ENCODE peak calls at places on chromosomes 11 and 22, in seven cellular contexts. One of them, this sample, is unnamed.

GRCh38 chr11:15967166-15967565 is 389.2 kb downstream of the SOX6 start:
- DNase-seq in cardiac fibroblast: peak; percentile 76
- DNase-seq in epithelial cell of esophagus: peak; percentile 87
- DNase-seq in MM.1S: no peak
- DNase-seq in transverse colon: peak; percentile 65
- DNase-seq in choroid plexus epithelial cell: peak; percentile 32
- DNase-seq in GM12865: peak; percentile 33
- DNase-seq in this sample: no peak

GRCh38 chr11:6404341-6405038 is 14.2 kb downstream of the SMPD1 start:
- DNase-seq in cardiac fibroblast: no peak
- DNase-seq in epithelial cell of esophagus: peak; percentile 38
- DNase-seq in MM.1S: no peak
- DNase-seq in transverse colon: no peak
- DNase-seq in choroid plexus epithelial cell: peak; percentile 25
- DNase-seq in GM12865: no peak
- DNase-seq in this sample: no peak

GRCh38 chr22:48327721-48328120 is 1500.0 kb downstream of the BRD1 start:
- DNase-seq in cardiac fibroblast: no peak
- DNase-seq in epithelial cell of esophagus: no peak
- DNase-seq in MM.1S: no peak
- DNase-seq in transverse colon: no peak
- DNase-seq in choroid plexus epithelial cell: no peak
- DNase-seq in GM12865: no peak
- DNase-seq in this sample: no peak

GRCh38 chr11:31870609-31871309 is 59.6 kb upstream of the PAX6 start:
- DNase-seq in cardiac fibroblast: peak; percentile 52
- DNase-seq in epithelial cell of esophagus: peak; percentile 58
- DNase-seq in MM.1S: peak; percentile 24
- DNase-seq in transverse colon: peak; percentile 26
- DNase-seq in choroid plexus epithelial cell: peak; percentile 61
- DNase-seq in GM12865: peak; percentile 35
- DNase-seq in this sample: peak; percentile 45

GRCh38 chr11:95515379-95515778 is 274.2 kb downstream of the FAM76B start:
- DNase-seq in cardiac fibroblast: no peak
- DNase-seq in epithelial cell of esophagus: peak; percentile 50
- DNase-seq in MM.1S: no peak
- DNase-seq in transverse colon: no peak
- DNase-seq in choroid plexus epithelial cell: no peak
- DNase-seq in GM12865: no peak
- DNase-seq in this sample: peak; percentile 35

GRCh38 chr11:114166897-114167323 is 107.4 kb downstream of the ZBTB16 start:
- DNase-seq in cardiac fibroblast: peak; percentile 95
- DNase-seq in epithelial cell of esophagus: peak; percentile 85
- DNase-seq in MM.1S: peak; percentile 87
- DNase-seq in transverse colon: no peak
- DNase-seq in choroid plexus epithelial cell: peak; percentile 93
- DNase-seq in GM12865: no peak
- DNase-seq in this sample: peak; percentile 94

GRCh38 chr11:60263434-60263833 is 17.0 kb upstream of the MS4A4A start:
- DNase-seq in cardiac fibroblast: no peak
- DNase-seq in epithelial cell of esophagus: no peak
- DNase-seq in MM.1S: no peak
- DNase-seq in transverse colon: no peak
- DNase-seq in choroid plexus epithelial cell: no peak
- DNase-seq in GM12865: no peak
- DNase-seq in this sample: no peak

GRCh38 chr11:34214961-34215805 is 109.8 kb downstream of the NAT10 start:
- DNase-seq in cardiac fibroblast: no peak
- DNase-seq in epithelial cell of esophagus: peak; percentile 95
- DNase-seq in MM.1S: no peak
- DNase-seq in transverse colon: no peak
- DNase-seq in choroid plexus epithelial cell: peak; percentile 42
- DNase-seq in GM12865: no peak
- DNase-seq in this sample: peak; percentile 41

GRCh38 chr22:41425704-41426365 is 20.8 kb downstream of the TOB2 start:
- DNase-seq in cardiac fibroblast: no peak
- DNase-seq in epithelial cell of esophagus: no peak
- DNase-seq in MM.1S: peak; percentile 87
- DNase-seq in transverse colon: no peak
- DNase-seq in choroid plexus epithelial cell: no peak
- DNase-seq in GM12865: peak; percentile 65
- DNase-seq in this sample: no peak

GRCh38 chr11:87187930-87188329 is 150.2 kb downstream of the TMEM135 start:
- DNase-seq in cardiac fibroblast: no peak
- DNase-seq in epithelial cell of esophagus: no peak
- DNase-seq in MM.1S: no peak
- DNase-seq in transverse colon: no peak
- DNase-seq in choroid plexus epithelial cell: no peak
- DNase-seq in GM12865: no peak
- DNase-seq in this sample: no peak

GRCh38 chr11:57546869-57547518 is 9.6 kb downstream of the SMTNL1 start:
- DNase-seq in cardiac fibroblast: peak; percentile 27
- DNase-seq in epithelial cell of esophagus: peak; percentile 52
- DNase-seq in MM.1S: peak; percentile 29
- DNase-seq in transverse colon: no peak
- DNase-seq in choroid plexus epithelial cell: peak; percentile 63
- DNase-seq in GM12865: peak; percentile 63
- DNase-seq in this sample: no peak

GRCh38 chr11:125903753-125904659 is at the start of gene DDX25:
- DNase-seq in cardiac fibroblast: no peak
- DNase-seq in epithelial cell of esophagus: no peak
- DNase-seq in MM.1S: no peak
- DNase-seq in transverse colon: no peak
- DNase-seq in choroid plexus epithelial cell: no peak
- DNase-seq in GM12865: no peak
- DNase-seq in this sample: no peak

GRCh38 chr11:130428271-130428670 is at the start of gene ADAMTS8:
- DNase-seq in cardiac fibroblast: no peak
- DNase-seq in epithelial cell of esophagus: no peak
- DNase-seq in MM.1S: no peak
- DNase-seq in transverse colon: no peak
- DNase-seq in choroid plexus epithelial cell: no peak
- DNase-seq in GM12865: no peak
- DNase-seq in this sample: no peak

GRCh38 chr11:130428692-130429681 is 578 bp upstream of the ADAMTS8 start:
- DNase-seq in cardiac fibroblast: no peak
- DNase-seq in epithelial cell of esophagus: no peak
- DNase-seq in MM.1S: no peak
- DNase-seq in transverse colon: no peak
- DNase-seq in choroid plexus epithelial cell: no peak
- DNase-seq in GM12865: no peak
- DNase-seq in this sample: no peak

GRCh38 chr11:130427049-130427388 is 1.4 kb downstream of the ADAMTS8 start:
- DNase-seq in cardiac fibroblast: no peak
- DNase-seq in epithelial cell of esophagus: no peak
- DNase-seq in MM.1S: no peak
- DNase-seq in transverse colon: no peak
- DNase-seq in choroid plexus epithelial cell: no peak
- DNase-seq in GM12865: no peak
- DNase-seq in this sample: no peak

GRCh38 chr11:130426223-130427048 is 2.0 kb downstream of the ADAMTS8 start:
- DNase-seq in cardiac fibroblast: no peak
- DNase-seq in epithelial cell of esophagus: no peak
- DNase-seq in MM.1S: no peak
- DNase-seq in transverse colon: no peak
- DNase-seq in choroid plexus epithelial cell: no peak
- DNase-seq in GM12865: no peak
- DNase-seq in this sample: no peak

GRCh38 chr11:130427581-130428211 is 713 bp downstream of the ADAMTS8 start:
- DNase-seq in cardiac fibroblast: no peak
- DNase-seq in epithelial cell of esophagus: no peak
- DNase-seq in MM.1S: no peak
- DNase-seq in transverse colon: peak; percentile 25
- DNase-seq in choroid plexus epithelial cell: no peak
- DNase-seq in GM12865: no peak
- DNase-seq in this sample: no peak
- TF ChIP-seq CTCF in cardiac fibroblast: peak; percentile 18
- TF ChIP-seq CTCF in epithelial cell of esophagus: no peak
- TF ChIP-seq CTCF in MM.1S: peak; percentile 17
- TF ChIP-seq CTCF in transverse colon: peak; percentile 41
- TF ChIP-seq CTCF in choroid plexus epithelial cell: peak; percentile 36
- TF ChIP-seq CTCF in GM12865: no peak
- TF ChIP-seq CTCF in this sample: peak; percentile 37

DNA sequence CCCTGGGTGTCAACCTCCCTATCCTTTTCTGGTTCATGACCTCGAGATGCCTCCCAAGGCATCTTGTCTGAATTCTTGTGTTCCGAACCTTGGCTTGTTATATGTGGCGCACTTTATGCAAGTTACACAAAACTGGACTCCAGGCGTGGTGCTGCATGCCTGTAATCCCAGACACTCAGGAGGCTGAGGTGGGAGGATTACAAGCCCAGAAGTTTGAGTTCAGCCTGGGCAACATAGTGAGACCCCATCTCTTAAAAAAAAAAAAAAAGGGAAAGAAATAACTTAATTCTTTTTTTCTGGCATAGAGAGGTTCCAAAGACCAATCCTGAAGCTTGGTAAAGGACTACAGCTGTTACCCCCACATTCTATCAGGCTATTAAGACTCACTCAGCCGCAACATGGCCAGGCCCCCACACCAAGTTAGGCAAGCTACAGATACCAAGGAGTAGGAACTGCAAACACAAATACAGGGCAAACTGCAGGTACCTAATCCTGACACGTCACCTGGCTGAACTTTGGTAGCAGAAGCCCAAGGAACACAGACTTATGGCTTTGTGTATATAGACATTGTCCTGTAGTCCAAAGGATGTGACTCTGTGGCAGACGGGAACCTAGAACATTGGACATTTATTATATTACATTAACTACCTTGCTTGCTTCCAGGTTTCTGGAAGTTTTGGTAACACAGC is 1.3 kb downstream of the C11orf24 start:
- DNase-seq in cardiac fibroblast: no peak
- DNase-seq in epithelial cell of esophagus: no peak
- DNase-seq in MM.1S: no peak
- DNase-seq in transverse colon: peak; percentile 61
- DNase-seq in choroid plexus epithelial cell: no peak
- DNase-seq in GM12865: no peak
- DNase-seq in this sample: no peak
- H3K4me3 ChIP-seq in cardiac fibroblast: peak overlapping the region; percentile 79
- H3K4me3 ChIP-seq in epithelial cell of esophagus: peak overlapping the region; percentile 87
- H3K4me3 ChIP-seq in MM.1S: peak overlapping the region; percentile 89
- H3K4me3 ChIP-seq in transverse colon: peak overlapping the region; percentile 75
- H3K4me3 ChIP-seq in choroid plexus epithelial cell: peak overlapping the region; percentile 94
- H3K4me3 ChIP-seq in GM12865: peak overlapping the region; percentile 98
- H3K4me3 ChIP-seq in this sample: peak overlapping the region; percentile 91

GRCh38 chr11:123434262-123434661 is 4.2 kb downstream of the GRAMD1B start:
- DNase-seq in cardiac fibroblast: no peak
- DNase-seq in epithelial cell of esophagus: peak; percentile 15
- DNase-seq in MM.1S: peak; percentile 18
- DNase-seq in transverse colon: peak; percentile 17
- DNase-seq in choroid plexus epithelial cell: peak; percentile 36
- DNase-seq in GM12865: peak; percentile 62
- DNase-seq in this sample: peak; percentile 21
- TF ChIP-seq CTCF in cardiac fibroblast: peak; percentile 34
- TF ChIP-seq CTCF in epithelial cell of esophagus: peak; percentile 24
- TF ChIP-seq CTCF in MM.1S: peak; percentile 36
- TF ChIP-seq CTCF in transverse colon: no peak
- TF ChIP-seq CTCF in choroid plexus epithelial cell: peak; percentile 47
- TF ChIP-seq CTCF in GM12865: peak; percentile 34
- TF ChIP-seq CTCF in this sample: peak; percentile 29

GRCh38 chr22:30920407-30920806 is 48.2 kb downstream of the MORC2 start:
- DNase-seq in cardiac fibroblast: peak; percentile 75
- DNase-seq in epithelial cell of esophagus: peak; percentile 63
- DNase-seq in MM.1S: peak; percentile 72
- DNase-seq in transverse colon: peak; percentile 80
- DNase-seq in choroid plexus epithelial cell: peak; percentile 73
- DNase-seq in GM12865: peak; percentile 76
- DNase-seq in this sample: peak; percentile 66
- H3K4me3 ChIP-seq in cardiac fibroblast: no peak overlapping the region
- H3K4me3 ChIP-seq in epithelial cell of esophagus: no peak overlapping the region
- H3K4me3 ChIP-seq in MM.1S: no peak overlapping the region
- H3K4me3 ChIP-seq in transverse colon: no peak overlapping the region
- H3K4me3 ChIP-seq in choroid plexus epithelial cell: no peak overlapping the region
- H3K4me3 ChIP-seq in GM12865: no peak overlapping the region
- H3K4me3 ChIP-seq in this sample: no peak overlapping the region